ENCODE peak calls at places on chromosomes 2 and 18, in seven cellular contexts. Q is HT1080, O is frontal cortex, R is fibroblast of lung, B is hypothalamus, Y is nucleus accumbens, I is GOT3. W is an unnamed sample.

GRCh38 chr2:158501301-158501700 is 44.5 kb downstream of the PKP4 start:
- DNase-seq in O (no peak), Y (no peak), Q (no peak), I (no peak), B (peak), R (no peak), W (no peak)

GRCh38 chr18:55334875-55335274 is 253.1 kb downstream of the TCF4 start:
- DNase-seq in B (peak), I (no peak), Q (no peak), O (no peak), R (no peak), Y (no peak), W (peak)

GRCh38 chr18:4353853-4354418 is 101.2 kb downstream of the DLGAP1 start:
- DNase-seq in R (no peak), I (no peak), Q (no peak), B (no peak), Y (no peak), O (no peak), W (no peak)

GRCh38 chr2:21044694-21045371 is 960 bp upstream of the APOB start:
- DNase-seq in I (no peak), O (no peak), B (no peak), Y (no peak), Q (no peak), R (no peak), W (no peak)

GRCh38 chr18:36583155-36583745 is 245.6 kb downstream of the TPGS2 start:
- DNase-seq in R (no peak), Q (no peak), Y (no peak), B (no peak), O (no peak), I (no peak), W (no peak)

GRCh38 chr18:62767321-62767720 is 52.0 kb downstream of the PHLPP1 start:
- DNase-seq in B (no peak), Y (no peak), Q (peak), O (no peak), I (no peak), R (peak), W (no peak)

GRCh38 chr2:96580771-96581170 is 44.2 kb downstream of the ARID5A start:
- DNase-seq in B (no peak), R (peak), I (no peak), Y (no peak), O (no peak), Q (no peak), W (no peak)

GRCh38 chr2:160349306-160349705 is 144.3 kb downstream of the RBMS1 start:
- DNase-seq in Q (no peak), O (no peak), B (no peak), R (peak), Y (no peak), I (no peak), W (no peak)

GRCh38 chr2:120224256-120224655 is 1.1 kb upstream of the TMEM185B start:
- DNase-seq in R (no peak), Q (no peak), O (no peak), I (no peak), Y (no peak), B (no peak), W (no peak)

GRCh38 chr2:238562446-238562845 is 135.7 kb downstream of the ASB1 start:
- DNase-seq in Q (no peak), I (no peak), Y (no peak), B (no peak), O (no peak), R (no peak), W (no peak)

GRCh38 chr18:46414863-46415262 is 242.2 kb downstream of the LOXHD1 start:
- DNase-seq in R (no peak), O (no peak), Q (no peak), I (no peak), Y (no peak), B (no peak), W (no peak)

GRCh38 chr2:112005391-112006075 is 49.5 kb upstream of the TMEM87B start:
- DNase-seq in B (no peak), I (no peak), O (no peak), R (no peak), Y (no peak), Q (peak), W (no peak)

GRCh38 chr2:36403675-36404230 is 48.2 kb downstream of the CRIM1 start:
- DNase-seq in R (peak), I (no peak), O (no peak), Q (peak), B (no peak), Y (no peak), W (no peak)

GRCh38 chr2:10880586-10881321 is 31.0 kb upstream of the KCNF1 start:
- DNase-seq in O (no peak), Q (no peak), B (no peak), R (no peak), I (no peak), Y (no peak), W (no peak)

GRCh38 chr18:71250191-71250590 is 961.3 kb downstream of the SOCS6 start:
- DNase-seq in B (no peak), Y (no peak), Q (no peak), O (no peak), I (no peak), R (no peak), W (no peak)

GRCh38 chr2:71857632-71858031 is 290.0 kb downstream of the CYP26B1 start:
- DNase-seq in Q (no peak), B (no peak), R (no peak), O (no peak), I (no peak), Y (no peak), W (no peak)

GRCh38 chr2:150480241-150480640 is 7.2 kb downstream of the RND3 start:
- DNase-seq in I (no peak), B (no peak), R (peak), Q (peak), O (no peak), Y (no peak), W (no peak)

GRCh38 chr2:88737385-88737784 is 45.9 kb downstream of the RPIA start:
- DNase-seq in B (no peak), Q (peak), R (peak), O (no peak), Y (no peak), I (no peak), W (no peak)

GRCh38 chr2:67451086-67451832 is 54.1 kb downstream of the ETAA1 start:
- DNase-seq in B (no peak), Y (no peak), R (peak), O (no peak), I (no peak), Q (peak), W (no peak)

GRCh38 chr18:74456409-74457042 is 582 bp downstream of the DIPK1C start:
- DNase-seq in Y (no peak), Q (no peak), B (peak), O (no peak), I (no peak), R (no peak), W (no peak)

GRCh38 chr2:3127279-3127690 is 250.3 kb downstream of the EIPR1 start:
- DNase-seq in Q (no peak), R (no peak), Y (no peak), I (no peak), O (no peak), B (no peak), W (peak)

GRCh38 chr2:45941758-45942738 is 290.6 kb downstream of the PRKCE start:
- DNase-seq in B (no peak), Y (no peak), Q (no peak), I (no peak), R (peak), O (no peak), W (no peak)

GRCh38 chr2:232085826-232086425 is 124.4 kb downstream of the DIS3L2 start:
- DNase-seq in O (no peak), Y (no peak), I (no peak), Q (peak), R (peak), B (no peak), W (no peak)

W was measured in NCI-H2081 treated with DMSO at 0.1 percent for 48 hours.